ENCODE peak calls at places on chromosomes 12 and 14, in six cellular contexts. F is endodermal cell, C is sigmoid colon, T is astrocyte, E is cardiac muscle cell, U is psoas muscle. V is an unnamed sample. For H3K4me1, the result is how much of the 10 kb centered on the place peaks cover.

GRCh38 chr12:18467636-18468520 is 206.6 kb downstream of the PIK3C2G start:
- DNase-seq in F (no peak), C (no peak), T (peak), E (no peak), U (no peak), V (no peak)

GRCh38 chr12:92431146-92431545 is 271.6 kb upstream of the PLEKHG7 start:
- DNase-seq in F (peak), C (no peak), T (no peak), E (no peak), U (no peak), V (no peak)

GRCh38 chr14:93747102-93747501 is 41.2 kb downstream of the PRIMA1 start:
- DNase-seq in F (no peak), C (no peak), T (no peak), E (no peak), U (no peak), V (no peak)

GRCh38 chr12:111035578-111036301 is 115.4 kb upstream of the MYL2 start:
- DNase-seq in F (peak), C (no peak), T (no peak), E (no peak), U (no peak), V (no peak)

GRCh38 chr12:92558806-92559205 is 144.0 kb upstream of the PLEKHG7 start:
- DNase-seq in F (no peak), C (no peak), T (peak), E (no peak), U (no peak), V (no peak)

GRCh38 chr14:76938092-76938500 is 90.4 kb downstream of the IRF2BPL start:
- DNase-seq in F (no peak), C (no peak), T (peak), E (no peak), U (no peak), V (no peak)

GRCh38 chr12:17381211-17381610 is 708.8 kb downstream of the RERGL start:
- DNase-seq in F (no peak), C (no peak), T (no peak), E (no peak), U (no peak), V (peak)

GRCh38 chr12:22415342-22416309 is 81.1 kb upstream of the ST8SIA1 start:
- DNase-seq in F (no peak), C (no peak), T (peak), E (peak), U (no peak), V (no peak)

GRCh38 chr12:96398422-96399080 is 1.7 kb downstream of the CDK17 start:
- DNase-seq in F (no peak), C (no peak), T (no peak), E (no peak), U (no peak), V (peak)

GRCh38 chr14:59332727-59333126 is 132.5 kb downstream of the GPR135 start:
- DNase-seq in F (no peak), C (no peak), T (peak), E (peak), U (no peak), V (no peak)

DNA sequence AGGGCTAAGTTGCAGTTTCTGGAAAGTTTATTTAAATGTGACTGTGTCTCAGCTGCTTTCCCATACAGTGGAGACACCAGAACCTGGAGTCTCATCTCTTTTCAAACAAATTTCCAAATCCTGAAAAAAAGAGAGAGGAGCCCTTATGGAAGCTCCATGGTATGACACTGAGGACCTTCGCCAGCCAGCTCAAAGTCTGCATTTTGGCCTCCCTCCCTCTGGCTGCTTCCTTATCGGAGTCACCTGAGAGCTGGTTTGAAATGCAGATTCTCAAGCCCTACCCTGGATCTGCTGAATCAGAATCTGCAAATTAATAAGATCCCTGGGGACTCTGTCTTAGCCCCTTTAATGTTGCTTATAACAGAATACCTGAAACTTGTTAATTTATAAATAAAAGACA is 21.7 kb upstream of the JDP2 start:
- DNase-seq in F (peak), C (no peak), T (no peak), E (no peak), U (no peak), V (no peak)
- H3K27ac ChIP-seq in F (no peak), C (no peak), T (no peak), E (no peak), U (no peak), V (no peak)

GRCh38 chr12:64655141-64655540 is 44.8 kb downstream of the RASSF3 start:
- DNase-seq in F (no peak), C (no peak), T (no peak), E (no peak), U (no peak), V (peak)
- H3K4me1 ChIP-seq in F (under half), C (half or more), T (under half), E (under half), U (under half), V (under half)

GRCh38 chr12:50275545-50275944 is 7.8 kb downstream of the LIMA1 start:
- DNase-seq in F (no peak), C (no peak), T (no peak), E (peak), U (no peak), V (no peak)

GRCh38 chr12:50276912-50277671 is 6.2 kb downstream of the LIMA1 start:
- DNase-seq in F (no peak), C (no peak), T (no peak), E (no peak), U (no peak), V (peak)

GRCh38 chr12:50276068-50276467 is 7.3 kb downstream of the LIMA1 start:
- DNase-seq in F (no peak), C (no peak), T (no peak), E (no peak), U (no peak), V (no peak)

GRCh38 chr12:50268482-50268881 is 14.8 kb downstream of the LIMA1 start:
- DNase-seq in F (no peak), C (no peak), T (no peak), E (no peak), U (no peak), V (no peak)

DNA sequence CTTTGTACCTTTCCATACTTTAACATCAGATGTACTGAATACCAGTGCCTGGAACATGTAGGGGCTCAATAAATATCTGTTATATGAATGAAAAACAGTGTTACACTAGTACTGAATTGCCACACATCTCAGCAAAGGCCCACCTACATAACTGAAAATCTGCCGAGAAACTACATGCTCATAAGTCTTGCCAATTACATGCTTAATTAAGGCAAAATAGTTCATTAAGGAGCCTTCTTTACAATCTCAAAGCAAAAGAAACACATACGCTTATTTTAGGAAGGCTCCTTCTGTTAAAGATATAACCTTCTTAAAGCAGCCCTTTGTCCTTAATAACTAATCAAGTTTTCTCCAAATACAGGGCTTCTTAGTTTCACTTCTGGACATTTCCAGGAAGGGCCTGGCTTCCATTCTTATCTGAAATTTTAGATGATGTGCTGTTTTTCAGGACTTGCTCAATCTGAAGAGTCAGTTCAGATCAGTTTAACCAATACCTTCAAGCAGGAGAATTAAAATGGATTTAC is 11.5 kb downstream of the LIMA1 start:
- DNase-seq in F (no peak), C (no peak), T (peak), E (peak), U (no peak), V (no peak)
- H3K27ac ChIP-seq in F (no peak), C (peak), T (no peak), E (no peak), U (peak), V (peak)

GRCh38 chr14:89427426-89428162 is 10.6 kb upstream of the FOXN3 start:
- DNase-seq in F (no peak), C (peak), T (no peak), E (peak), U (no peak), V (no peak)
- H3K4me1 ChIP-seq in F (under half), C (under half), T (under half), E (under half), U (under half), V (under half)

V was measured in trophoblast cell.